ENCODE peak calls at places on chromosomes 16 and 17, in ten cellular contexts. H is SK-N-SH, P is GM12878, K is sigmoid colon, D is esophagus muscularis mucosa, S is A549, F is stomach, X is upper lobe of left lung, Q is ovary, T is suprapubic skin. N is an unnamed sample.

GRCh38 chr17:17691468-17692263 is 10.4 kb downstream of the RAI1 start:
- DNase-seq in P (peak; percentile 81), Q (no peak), K (no peak), D (no peak), S (no peak), X (peak; percentile 66), H (no peak), T (no peak), F (peak; percentile 47), N (no peak)

GRCh38 chr17:69607162-69607834 is 192.8 kb downstream of the MAP2K6 start:
- DNase-seq in D (no peak), Q (peak; percentile 72), S (peak; percentile 85), F (peak; percentile 78), X (peak; percentile 69), P (peak; percentile 45), T (peak; percentile 71), K (peak; percentile 85), H (peak; percentile 62), N (peak; percentile 82)

GRCh38 chr17:65220732-65221131 is 83.6 kb downstream of the RGS9 start:
- DNase-seq in X (no peak), H (no peak), S (no peak), T (no peak), F (no peak), P (no peak), K (no peak), Q (no peak), D (no peak), N (no peak)

GRCh38 chr17:64507418-64507766 is 615 bp downstream of the CEP95 start:
- DNase-seq in F (no peak), H (peak; percentile 62), D (no peak), K (no peak), S (peak; percentile 76), X (no peak), P (no peak), T (peak; percentile 72), Q (no peak), N (no peak)

GRCh38 chr16:7983671-7984070 is 606.6 kb downstream of the TMEM114 start:
- DNase-seq in P (no peak), H (no peak), D (no peak), T (no peak), K (no peak), F (no peak), X (no peak), Q (no peak), S (no peak), N (no peak)

GRCh38 chr16:86222965-86223551 is 287.3 kb upstream of the FOXF1 start:
- DNase-seq in K (peak; percentile 61), D (no peak), Q (no peak), S (no peak), P (no peak), F (peak; percentile 23), T (peak; percentile 18), X (no peak), H (no peak), N (no peak)

GRCh38 chr17:48483471-48484131 is 47.2 kb downstream of the HOXB1 start:
- DNase-seq in S (no peak), Q (no peak), F (no peak), H (no peak), T (no peak), P (no peak), D (no peak), K (peak; percentile 79), X (no peak), N (no peak)

GRCh38 chr16:71637398-71637797 is 11.4 kb downstream of the MARVELD3 start:
- DNase-seq in T (no peak), S (no peak), Q (no peak), F (no peak), K (no peak), P (no peak), X (no peak), H (no peak), D (no peak), N (no peak)

GRCh38 chr17:81487487-81488275 is 24.9 kb downstream of the ACTG1 start:
- DNase-seq in P (no peak), T (no peak), K (peak; percentile 90), H (peak; percentile 98), D (no peak), S (peak; percentile 75), X (peak; percentile 74), F (peak; percentile 85), Q (peak; percentile 84), N (peak; percentile 52)

GRCh38 chr16:66438536-66438935 is 11.4 kb downstream of the BEAN1 start:
- DNase-seq in P (no peak), Q (no peak), X (no peak), S (no peak), D (no peak), F (no peak), T (no peak), K (no peak), H (no peak), N (no peak)

DNA sequence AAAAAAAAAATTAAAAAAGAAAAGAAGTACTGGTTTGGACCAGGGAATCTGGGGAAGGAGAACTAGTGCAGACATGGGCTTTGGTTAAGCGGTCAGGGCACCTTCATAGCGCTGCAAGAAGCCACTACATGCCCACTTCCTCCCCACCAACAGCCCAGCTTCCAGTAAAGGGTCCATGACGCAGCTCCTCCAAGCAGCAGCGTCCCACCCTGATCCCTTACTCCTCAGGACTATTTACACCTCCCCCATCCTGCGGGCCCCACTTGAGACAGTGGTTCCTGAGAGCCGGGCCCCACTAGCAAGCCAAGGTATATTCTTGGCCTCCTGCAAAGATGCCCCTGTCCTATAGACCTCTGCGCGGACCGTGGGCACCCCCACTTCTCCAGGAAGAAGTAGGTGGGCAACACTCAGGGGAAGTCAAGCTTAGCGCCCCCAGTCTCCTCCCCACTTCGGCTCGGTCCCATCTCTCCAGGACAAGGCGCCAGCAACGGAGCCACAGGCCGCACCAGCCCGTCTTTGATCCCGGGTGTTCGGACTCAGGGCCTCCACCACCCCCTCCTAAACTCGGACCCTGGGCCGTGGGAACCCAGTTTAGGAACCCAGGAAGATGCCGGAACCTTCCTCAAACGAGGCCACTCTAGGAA is 913 bp upstream of the PRR14 start:
- DNase-seq in H (no peak), S (no peak), T (peak; percentile 86), F (no peak), K (no peak), P (no peak), Q (no peak), X (no peak), D (peak; percentile 93), N (peak; percentile 20)
- TF ChIP-seq EP300 in H (no peak), S (no peak), T (no peak), F (no peak), K (no peak), P (no peak), Q (no peak), X (no peak), D (no peak), N (no peak)

DNA sequence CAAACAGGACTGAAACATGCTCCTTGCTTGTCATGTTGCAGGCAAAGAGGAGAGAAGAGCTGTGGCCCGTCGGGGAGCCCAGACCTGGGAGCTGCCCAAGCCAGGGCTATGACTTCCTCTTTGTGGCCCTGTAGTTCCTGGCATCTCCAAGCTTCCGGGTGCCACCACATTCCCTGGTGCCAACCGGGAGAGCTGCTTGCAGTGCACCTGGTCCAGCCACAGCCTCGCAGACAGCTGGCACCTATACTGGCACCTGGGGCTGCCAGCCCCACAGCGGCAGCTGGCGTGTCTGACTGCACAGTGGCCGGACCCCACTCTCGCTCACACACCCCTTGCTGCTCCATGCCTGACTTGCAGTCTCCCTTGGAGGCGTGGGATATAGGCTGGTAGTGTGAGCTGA is 37.1 kb upstream of the FOXJ1 start:
- DNase-seq in T (no peak), D (no peak), H (no peak), Q (no peak), S (no peak), K (no peak), X (no peak), P (no peak), F (no peak), N (no peak)
- H3K4me3 ChIP-seq in T (no peak overlapping the region), D (no peak overlapping the region), H (no peak overlapping the region), Q (no peak overlapping the region), S (no peak overlapping the region), K (no peak overlapping the region), X (no peak overlapping the region), P (no peak overlapping the region), F (no peak overlapping the region), N (no peak overlapping the region)

GRCh38 chr17:4944163-4944553 is 4.1 kb downstream of the RNF167 start:
- DNase-seq in F (no peak), K (no peak), H (no peak), Q (no peak), X (peak; percentile 63), T (no peak), S (no peak), D (no peak), P (no peak), N (no peak)

GRCh38 chr17:4945944-4946280 is 2.4 kb downstream of the PFN1 start:
- DNase-seq in X (no peak), D (no peak), P (no peak), T (no peak), K (no peak), F (no peak), S (no peak), Q (no peak), H (no peak), N (no peak)

GRCh38 chr17:4944554-4945175 is 3.7 kb downstream of the PFN1 start:
- DNase-seq in D (no peak), X (no peak), Q (no peak), S (no peak), F (no peak), K (no peak), P (no peak), H (no peak), T (no peak), N (no peak)

GRCh38 chr17:4946312-4946976 is 1.9 kb downstream of the PFN1 start:
- DNase-seq in D (no peak), X (no peak), K (no peak), P (no peak), S (no peak), T (no peak), F (no peak), Q (no peak), H (no peak), N (no peak)

GRCh38 chr17:4945176-4945943 is 3.0 kb downstream of the PFN1 start:
- DNase-seq in T (peak; percentile 91), Q (peak; percentile 59), S (peak; percentile 89), P (peak; percentile 65), F (peak; percentile 79), X (peak; percentile 90), H (no peak), D (peak; percentile 94), K (peak; percentile 93), N (peak; percentile 49)
- TF ChIP-seq EP300 in T (no peak), Q (no peak), S (no peak), P (no peak), F (no peak), X (no peak), H (no peak), D (no peak), K (no peak), N (no peak)

DNA sequence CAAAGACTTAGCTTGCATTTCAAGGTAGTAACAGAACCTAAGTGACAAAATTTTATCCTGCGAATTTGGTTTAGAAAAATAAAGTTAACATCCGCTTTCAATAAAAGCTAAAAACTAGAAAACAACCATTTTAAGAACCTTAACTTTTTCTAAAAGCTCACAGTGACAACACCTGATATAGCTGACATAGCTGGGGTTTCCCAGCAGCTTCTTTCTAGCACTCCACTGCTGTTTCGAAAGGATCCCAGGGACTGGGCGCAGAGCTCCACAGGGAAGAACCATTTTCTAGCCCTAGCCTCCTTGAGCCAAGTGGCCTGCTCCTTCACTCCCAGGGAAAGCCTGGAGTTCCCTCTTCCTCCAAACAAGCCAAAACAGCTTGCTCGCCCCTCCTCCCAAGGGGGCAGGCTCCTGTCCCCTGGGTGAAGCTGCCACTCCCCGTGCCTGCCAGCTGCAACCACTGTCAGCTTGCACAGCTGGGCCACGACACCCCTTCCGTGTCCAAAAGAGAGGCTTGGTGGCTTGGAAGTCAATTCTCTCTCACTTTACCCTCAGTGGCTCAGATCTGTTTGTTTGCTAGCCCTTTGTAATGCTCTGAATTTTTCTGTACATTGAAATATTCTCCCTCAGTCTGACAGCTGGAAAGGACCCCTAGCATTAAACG is 59.8 kb downstream of the CYTH1 start:
- DNase-seq in D (no peak), H (peak; percentile 68), X (peak; percentile 72), F (no peak), K (peak; percentile 77), Q (no peak), P (no peak), T (no peak), S (no peak), N (no peak)
- H3K4me3 ChIP-seq in D (peak overlapping the region; percentile 50), H (peak overlapping the region; percentile 46), X (peak overlapping the region; percentile 8), F (peak overlapping the region; percentile 38), K (peak overlapping the region; percentile 45), Q (no peak overlapping the region), P (peak overlapping the region; percentile 56), T (peak overlapping the region; percentile 32), S (no peak overlapping the region), N (peak overlapping the region; percentile 20)